ENCODE peak calls at places on chromosomes 11 and 22, in seven cellular contexts. E is trophoblast cell, D is IMR-90, O is mesendoderm, R is H1, A is H9, X is neuronal stem cell. T is an unnamed sample.

GRCh38 chr11:67482275-67482735 is 521 bp upstream of the AIP start:
- DNase-seq in A (no peak), X (no peak), D (no peak), R (no peak), E (no peak), O (no peak), T (no peak)

GRCh38 chr11:87422566-87422965 is 384.8 kb downstream of the TMEM135 start:
- DNase-seq in D (peak; percentile 22), O (peak; percentile 92), R (no peak), A (no peak), X (no peak), E (peak; percentile 86), T (no peak)

GRCh38 chr22:46226577-46226976 is 23.5 kb downstream of the CDPF1 start:
- DNase-seq in E (no peak), D (no peak), A (no peak), R (no peak), O (no peak), X (no peak), T (no peak)

GRCh38 chr11:75631086-75631694 is 37.6 kb downstream of the MAP6 start:
- DNase-seq in O (no peak), X (no peak), R (no peak), A (no peak), E (peak; percentile 29), D (peak; percentile 24), T (no peak)

GRCh38 chr11:121191787-121192186 is 90.7 kb downstream of the TECTA start:
- DNase-seq in E (no peak), D (no peak), A (no peak), R (no peak), X (no peak), O (no peak), T (no peak)

GRCh38 chr22:19178659-19179471 is at the start of gene SLC25A1:
- DNase-seq in R (peak; percentile 53), A (peak; percentile 91), O (peak; percentile 91), D (peak; percentile 80), X (peak; percentile 90), E (peak; percentile 95), T (peak; percentile 86)

GRCh38 chr11:73320786-73321325 is 12.8 kb downstream of the ARHGEF17 start:
- DNase-seq in A (no peak), X (no peak), E (no peak), D (peak; percentile 40), O (no peak), R (no peak), T (peak; percentile 46)

GRCh38 chr11:36500315-36500721 is 9.8 kb downstream of the TRAF6 start:
- DNase-seq in D (peak; percentile 96), E (peak; percentile 15), X (peak; percentile 44), R (no peak), A (no peak), O (peak; percentile 42), T (peak; percentile 94)

GRCh38 chr11:10351768-10352641 is 47.1 kb downstream of the ADM start:
- DNase-seq in X (peak; percentile 82), R (peak; percentile 98), D (peak; percentile 95), O (peak; percentile 97), E (peak; percentile 88), A (peak; percentile 97), T (peak; percentile 97)

GRCh38 chr11:128195057-128195751 is 392.2 kb downstream of the ETS1 start:
- DNase-seq in D (no peak), A (no peak), X (no peak), R (no peak), O (no peak), E (no peak), T (peak; percentile 26)

GRCh38 chr11:75541301-75541929 is 15.7 kb upstream of the GDPD5 start:
- DNase-seq in A (no peak), E (no peak), X (no peak), O (no peak), R (no peak), D (no peak), T (no peak)

GRCh38 chr11:30635401-30635989 is 49.3 kb upstream of the MPPED2 start:
- DNase-seq in E (no peak), D (peak; percentile 1), X (peak; percentile 52), A (peak; percentile 91), R (peak; percentile 19), O (peak; percentile 93), T (no peak)

GRCh38 chr22:25760848-25761595 is 19.0 kb downstream of the MYO18B start:
- DNase-seq in O (no peak), A (no peak), R (no peak), E (no peak), X (no peak), D (no peak), T (no peak)
- H3K27ac ChIP-seq in O (no peak overlapping the region), A (no peak overlapping the region), R (no peak overlapping the region), E (no peak overlapping the region), X (no peak overlapping the region), D (no peak overlapping the region), T (no peak overlapping the region)

DNA sequence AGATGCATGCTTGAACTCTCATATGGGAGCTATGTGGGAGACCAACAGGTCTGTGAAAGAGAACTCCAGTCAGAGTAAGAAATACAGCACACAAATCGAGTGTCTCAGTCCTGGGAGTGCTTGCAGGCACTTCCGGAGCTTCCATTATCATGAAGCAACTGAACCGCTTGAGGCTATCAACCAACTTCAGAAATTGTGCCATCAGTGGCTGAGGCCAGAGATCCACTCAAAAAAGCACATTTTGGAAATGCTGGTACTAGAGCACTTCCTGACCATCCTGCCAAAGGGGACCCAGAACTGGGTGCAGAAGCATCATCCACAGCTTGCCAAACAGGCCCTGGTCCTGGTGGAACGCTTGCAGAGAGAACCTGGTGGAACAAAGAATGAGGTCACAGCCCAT is 33.4 kb downstream of the GAB2 start:
- DNase-seq in A (no peak), R (no peak), X (no peak), O (no peak), D (no peak), E (peak; percentile 86), T (no peak)
- H3K4ac ChIP-seq in A (no peak overlapping the region), R (no peak overlapping the region), X (no peak overlapping the region), O (no peak overlapping the region), D (no peak overlapping the region), E (no peak overlapping the region), T (no peak overlapping the region)

GRCh38 chr11:1459739-1460395 is 26.7 kb downstream of the MOB2 start:
- DNase-seq in O (no peak), X (no peak), E (no peak), D (no peak), R (no peak), A (no peak), T (no peak)
- H3K4me2 ChIP-seq in O (no peak overlapping the region), X (no peak overlapping the region), E (no peak overlapping the region), D (no peak overlapping the region), R (no peak overlapping the region), A (no peak overlapping the region), T (no peak overlapping the region)

GRCh38 chr22:36565686-36566085 is 36.7 kb upstream of the EIF3D start:
- DNase-seq in X (no peak), A (no peak), O (no peak), E (peak; percentile 10), R (no peak), D (no peak), T (no peak)
- H3K27ac ChIP-seq in X (no peak overlapping the region), A (no peak overlapping the region), O (no peak overlapping the region), E (no peak overlapping the region), R (no peak overlapping the region), D (no peak overlapping the region), T (no peak overlapping the region)

GRCh38 chr11:123593570-123593969 is 60.9 kb downstream of the SCN3B start:
- DNase-seq in D (no peak), A (no peak), R (no peak), X (no peak), O (no peak), E (no peak), T (no peak)

GRCh38 chr11:123587559-123587958 is 66.9 kb downstream of the SCN3B start:
- DNase-seq in D (no peak), E (no peak), O (no peak), X (no peak), A (no peak), R (no peak), T (no peak)

GRCh38 chr11:123588863-123589262 is 65.6 kb downstream of the SCN3B start:
- DNase-seq in A (no peak), E (no peak), D (no peak), X (no peak), O (no peak), R (no peak), T (no peak)

GRCh38 chr11:123588117-123588815 is 66.2 kb downstream of the SCN3B start:
- DNase-seq in E (no peak), O (no peak), R (no peak), X (no peak), D (no peak), A (no peak), T (no peak)

DNA sequence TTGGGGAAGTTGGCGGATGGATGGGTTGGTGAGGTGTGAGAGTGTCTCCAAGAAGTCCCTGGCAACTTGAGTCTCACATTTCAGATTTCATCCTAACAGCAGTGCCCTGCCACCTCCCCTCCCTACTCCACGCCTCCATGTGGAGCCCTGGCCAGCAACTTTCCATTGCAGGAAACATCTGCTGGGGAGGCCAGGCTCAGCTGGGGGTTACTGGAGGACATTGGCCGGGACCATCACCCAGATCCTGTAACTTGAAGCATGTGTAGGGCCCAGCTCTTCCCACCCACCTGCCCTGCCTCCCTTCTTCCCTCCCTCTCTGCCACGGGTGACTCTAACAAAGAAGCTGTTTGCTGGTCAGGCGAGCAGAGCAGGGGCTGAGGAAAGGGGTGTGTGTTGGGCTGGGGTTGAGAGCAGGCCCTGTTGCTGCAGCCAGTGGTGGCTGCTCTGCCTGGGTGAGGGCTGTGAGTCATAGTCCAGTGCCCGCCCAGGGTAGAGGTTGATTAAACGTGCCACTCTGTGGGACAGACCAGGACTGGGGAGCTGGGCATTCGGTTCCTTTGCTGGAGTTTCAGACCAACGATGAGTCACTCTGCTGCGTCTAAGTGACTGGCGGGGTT is 64.0 kb downstream of the SCN3B start:
- DNase-seq in O (no peak), E (no peak), X (no peak), R (no peak), A (no peak), D (peak; percentile 53), T (peak; percentile 11)
- H3K4ac ChIP-seq in O (no peak overlapping the region), E (no peak overlapping the region), X (no peak overlapping the region), R (no peak overlapping the region), A (no peak overlapping the region), D (no peak overlapping the region), T (no peak overlapping the region)

DNA sequence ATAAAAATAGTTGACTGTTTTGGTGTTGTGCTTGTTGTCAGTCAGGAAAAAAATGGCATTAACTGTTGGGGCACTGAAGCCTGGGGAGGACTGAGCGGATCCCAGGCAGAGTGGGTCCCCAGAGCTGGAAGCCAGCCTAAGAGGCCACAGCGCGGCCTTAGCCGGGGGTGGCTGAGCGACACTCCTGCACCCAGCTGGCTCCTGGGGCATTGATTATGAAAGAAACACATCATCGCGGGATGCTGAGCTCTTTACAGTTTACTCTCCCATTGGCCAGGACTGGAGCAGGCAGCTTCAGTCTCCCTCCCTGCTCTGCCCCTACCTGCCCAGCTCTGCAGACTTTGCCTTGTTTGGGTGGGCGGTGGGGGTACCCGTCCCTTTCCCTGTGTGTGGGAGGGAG is 121.5 kb downstream of the ST3GAL4 start:
- DNase-seq in O (no peak), X (no peak), D (no peak), R (no peak), A (no peak), E (no peak), T (no peak)
- H3K4me2 ChIP-seq in O (no peak overlapping the region), X (no peak overlapping the region), D (no peak overlapping the region), R (no peak overlapping the region), A (no peak overlapping the region), E (no peak overlapping the region), T (no peak overlapping the region)

T was measured in mesenchymal stem cell.